ENCODE peak calls at places on chromosomes 13 and 19, in nine cellular contexts. One of them, this sample, is unnamed.

GRCh38 chr19:51352783-51353360 is 10.9 kb upstream of the VSIG10L start:
- ATAC-seq in DND-41: no peak
- ATAC-seq in activated T-cell treated with anti-CD3 and anti-CD28 coated beads, Interleukin-2, amount 50 U/mL, for 72 hours: no peak
- ATAC-seq in naive B cell: no peak
- ATAC-seq in PC-3: no peak
- ATAC-seq in stimulated activated effector memory CD8-positive, alpha-beta T cell treated with anti-CD3 and anti-CD28 coated beads, Interleukin-12 subunit alpha, Interleukin-12 subunit beta, amount 100 ng/mL, for 72 hours: no peak
- ATAC-seq in left colon: no peak
- ATAC-seq in stimulated activated naive CD8-positive, alpha-beta T cell treated with anti-CD3 and anti-CD28 coated beads, Interleukin-15, amount 100 ng/mL, for 72 hours: no peak
- ATAC-seq in omental fat pad: no peak
- ATAC-seq in this sample: no peak

GRCh38 chr19:1853295-1854031 is 5.2 kb upstream of the REXO1 start:
- ATAC-seq in DND-41: peak; percentile 52
- ATAC-seq in activated T-cell treated with anti-CD3 and anti-CD28 coated beads, Interleukin-2, amount 50 U/mL, for 72 hours: peak; percentile 37
- ATAC-seq in naive B cell: peak; percentile 9
- ATAC-seq in PC-3: peak; percentile 47
- ATAC-seq in stimulated activated effector memory CD8-positive, alpha-beta T cell treated with anti-CD3 and anti-CD28 coated beads, Interleukin-12 subunit alpha, Interleukin-12 subunit beta, amount 100 ng/mL, for 72 hours: peak; percentile 45
- ATAC-seq in left colon: peak; percentile 30
- ATAC-seq in stimulated activated naive CD8-positive, alpha-beta T cell treated with anti-CD3 and anti-CD28 coated beads, Interleukin-15, amount 100 ng/mL, for 72 hours: peak; percentile 40
- ATAC-seq in omental fat pad: peak; percentile 3
- ATAC-seq in this sample: peak; percentile 16

GRCh38 chr13:39363393-39363792 is 239.6 kb downstream of the LHFPL6 start:
- ATAC-seq in DND-41: no peak
- ATAC-seq in activated T-cell treated with anti-CD3 and anti-CD28 coated beads, Interleukin-2, amount 50 U/mL, for 72 hours: no peak
- ATAC-seq in naive B cell: no peak
- ATAC-seq in PC-3: no peak
- ATAC-seq in stimulated activated effector memory CD8-positive, alpha-beta T cell treated with anti-CD3 and anti-CD28 coated beads, Interleukin-12 subunit alpha, Interleukin-12 subunit beta, amount 100 ng/mL, for 72 hours: no peak
- ATAC-seq in left colon: no peak
- ATAC-seq in stimulated activated naive CD8-positive, alpha-beta T cell treated with anti-CD3 and anti-CD28 coated beads, Interleukin-15, amount 100 ng/mL, for 72 hours: no peak
- ATAC-seq in omental fat pad: no peak
- ATAC-seq in this sample: no peak

GRCh38 chr13:68056816-68057710 is 826.9 kb upstream of the PCDH9 start:
- ATAC-seq in DND-41: no peak
- ATAC-seq in activated T-cell treated with anti-CD3 and anti-CD28 coated beads, Interleukin-2, amount 50 U/mL, for 72 hours: no peak
- ATAC-seq in naive B cell: no peak
- ATAC-seq in PC-3: peak; percentile 99
- ATAC-seq in stimulated activated effector memory CD8-positive, alpha-beta T cell treated with anti-CD3 and anti-CD28 coated beads, Interleukin-12 subunit alpha, Interleukin-12 subunit beta, amount 100 ng/mL, for 72 hours: no peak
- ATAC-seq in left colon: peak; percentile 95
- ATAC-seq in stimulated activated naive CD8-positive, alpha-beta T cell treated with anti-CD3 and anti-CD28 coated beads, Interleukin-15, amount 100 ng/mL, for 72 hours: no peak
- ATAC-seq in omental fat pad: no peak
- ATAC-seq in this sample: no peak

GRCh38 chr13:22287343-22287922 is 616.6 kb downstream of the FGF9 start:
- ATAC-seq in DND-41: no peak
- ATAC-seq in activated T-cell treated with anti-CD3 and anti-CD28 coated beads, Interleukin-2, amount 50 U/mL, for 72 hours: no peak
- ATAC-seq in naive B cell: peak; percentile 83
- ATAC-seq in PC-3: no peak
- ATAC-seq in stimulated activated effector memory CD8-positive, alpha-beta T cell treated with anti-CD3 and anti-CD28 coated beads, Interleukin-12 subunit alpha, Interleukin-12 subunit beta, amount 100 ng/mL, for 72 hours: no peak
- ATAC-seq in left colon: no peak
- ATAC-seq in stimulated activated naive CD8-positive, alpha-beta T cell treated with anti-CD3 and anti-CD28 coated beads, Interleukin-15, amount 100 ng/mL, for 72 hours: no peak
- ATAC-seq in omental fat pad: no peak
- ATAC-seq in this sample: no peak

GRCh38 chr19:2308114-2308556 is at the start of gene LINGO3:
- ATAC-seq in DND-41: no peak
- ATAC-seq in activated T-cell treated with anti-CD3 and anti-CD28 coated beads, Interleukin-2, amount 50 U/mL, for 72 hours: no peak
- ATAC-seq in naive B cell: peak; percentile 55
- ATAC-seq in PC-3: no peak
- ATAC-seq in stimulated activated effector memory CD8-positive, alpha-beta T cell treated with anti-CD3 and anti-CD28 coated beads, Interleukin-12 subunit alpha, Interleukin-12 subunit beta, amount 100 ng/mL, for 72 hours: no peak
- ATAC-seq in left colon: peak; percentile 38
- ATAC-seq in stimulated activated naive CD8-positive, alpha-beta T cell treated with anti-CD3 and anti-CD28 coated beads, Interleukin-15, amount 100 ng/mL, for 72 hours: peak; percentile 21
- ATAC-seq in omental fat pad: no peak
- ATAC-seq in this sample: no peak

GRCh38 chr19:38036707-38037106 is 129.7 kb downstream of the SIPA1L3 start:
- ATAC-seq in DND-41: no peak
- ATAC-seq in activated T-cell treated with anti-CD3 and anti-CD28 coated beads, Interleukin-2, amount 50 U/mL, for 72 hours: no peak
- ATAC-seq in naive B cell: no peak
- ATAC-seq in PC-3: no peak
- ATAC-seq in stimulated activated effector memory CD8-positive, alpha-beta T cell treated with anti-CD3 and anti-CD28 coated beads, Interleukin-12 subunit alpha, Interleukin-12 subunit beta, amount 100 ng/mL, for 72 hours: no peak
- ATAC-seq in left colon: no peak
- ATAC-seq in stimulated activated naive CD8-positive, alpha-beta T cell treated with anti-CD3 and anti-CD28 coated beads, Interleukin-15, amount 100 ng/mL, for 72 hours: no peak
- ATAC-seq in omental fat pad: no peak
- ATAC-seq in this sample: no peak

GRCh38 chr13:77319536-77319935 is 7.4 kb downstream of the MYCBP2 start:
- ATAC-seq in DND-41: no peak
- ATAC-seq in activated T-cell treated with anti-CD3 and anti-CD28 coated beads, Interleukin-2, amount 50 U/mL, for 72 hours: no peak
- ATAC-seq in naive B cell: no peak
- ATAC-seq in PC-3: no peak
- ATAC-seq in stimulated activated effector memory CD8-positive, alpha-beta T cell treated with anti-CD3 and anti-CD28 coated beads, Interleukin-12 subunit alpha, Interleukin-12 subunit beta, amount 100 ng/mL, for 72 hours: no peak
- ATAC-seq in left colon: no peak
- ATAC-seq in stimulated activated naive CD8-positive, alpha-beta T cell treated with anti-CD3 and anti-CD28 coated beads, Interleukin-15, amount 100 ng/mL, for 72 hours: no peak
- ATAC-seq in omental fat pad: no peak
- ATAC-seq in this sample: no peak

GRCh38 chr19:38734426-38735256 is 9.6 kb downstream of the CAPN12 start:
- ATAC-seq in DND-41: no peak
- ATAC-seq in activated T-cell treated with anti-CD3 and anti-CD28 coated beads, Interleukin-2, amount 50 U/mL, for 72 hours: peak; percentile 10
- ATAC-seq in naive B cell: peak; percentile 31
- ATAC-seq in PC-3: peak; percentile 37
- ATAC-seq in stimulated activated effector memory CD8-positive, alpha-beta T cell treated with anti-CD3 and anti-CD28 coated beads, Interleukin-12 subunit alpha, Interleukin-12 subunit beta, amount 100 ng/mL, for 72 hours: peak; percentile 67
- ATAC-seq in left colon: peak; percentile 26
- ATAC-seq in stimulated activated naive CD8-positive, alpha-beta T cell treated with anti-CD3 and anti-CD28 coated beads, Interleukin-15, amount 100 ng/mL, for 72 hours: peak; percentile 29
- ATAC-seq in omental fat pad: no peak
- ATAC-seq in this sample: peak; percentile 35

GRCh38 chr13:94968040-94968756 is 255.9 kb upstream of the SOX21 start:
- ATAC-seq in DND-41: no peak
- ATAC-seq in activated T-cell treated with anti-CD3 and anti-CD28 coated beads, Interleukin-2, amount 50 U/mL, for 72 hours: peak; percentile 67
- ATAC-seq in naive B cell: no peak
- ATAC-seq in PC-3: peak; percentile 33
- ATAC-seq in stimulated activated effector memory CD8-positive, alpha-beta T cell treated with anti-CD3 and anti-CD28 coated beads, Interleukin-12 subunit alpha, Interleukin-12 subunit beta, amount 100 ng/mL, for 72 hours: peak; percentile 42
- ATAC-seq in left colon: no peak
- ATAC-seq in stimulated activated naive CD8-positive, alpha-beta T cell treated with anti-CD3 and anti-CD28 coated beads, Interleukin-15, amount 100 ng/mL, for 72 hours: peak; percentile 72
- ATAC-seq in omental fat pad: no peak
- ATAC-seq in this sample: peak; percentile 36

GRCh38 chr19:10079031-10079453 is 7.1 kb upstream of the SHFL start:
- ATAC-seq in DND-41: no peak
- ATAC-seq in activated T-cell treated with anti-CD3 and anti-CD28 coated beads, Interleukin-2, amount 50 U/mL, for 72 hours: no peak
- ATAC-seq in naive B cell: no peak
- ATAC-seq in PC-3: no peak
- ATAC-seq in stimulated activated effector memory CD8-positive, alpha-beta T cell treated with anti-CD3 and anti-CD28 coated beads, Interleukin-12 subunit alpha, Interleukin-12 subunit beta, amount 100 ng/mL, for 72 hours: no peak
- ATAC-seq in left colon: peak; percentile 46
- ATAC-seq in stimulated activated naive CD8-positive, alpha-beta T cell treated with anti-CD3 and anti-CD28 coated beads, Interleukin-15, amount 100 ng/mL, for 72 hours: no peak
- ATAC-seq in omental fat pad: no peak
- ATAC-seq in this sample: no peak

GRCh38 chr13:27482996-27483395 is 32.6 kb upstream of the MTIF3 start:
- ATAC-seq in DND-41: peak; percentile 62
- ATAC-seq in activated T-cell treated with anti-CD3 and anti-CD28 coated beads, Interleukin-2, amount 50 U/mL, for 72 hours: no peak
- ATAC-seq in naive B cell: peak; percentile 100
- ATAC-seq in PC-3: no peak
- ATAC-seq in stimulated activated effector memory CD8-positive, alpha-beta T cell treated with anti-CD3 and anti-CD28 coated beads, Interleukin-12 subunit alpha, Interleukin-12 subunit beta, amount 100 ng/mL, for 72 hours: peak; percentile 51
- ATAC-seq in left colon: peak; percentile 97
- ATAC-seq in stimulated activated naive CD8-positive, alpha-beta T cell treated with anti-CD3 and anti-CD28 coated beads, Interleukin-15, amount 100 ng/mL, for 72 hours: no peak
- ATAC-seq in omental fat pad: no peak
- ATAC-seq in this sample: peak; percentile 99

GRCh38 chr13:32347651-32348050 is 32.3 kb downstream of the BRCA2 start:
- ATAC-seq in DND-41: no peak
- ATAC-seq in activated T-cell treated with anti-CD3 and anti-CD28 coated beads, Interleukin-2, amount 50 U/mL, for 72 hours: no peak
- ATAC-seq in naive B cell: no peak
- ATAC-seq in PC-3: no peak
- ATAC-seq in stimulated activated effector memory CD8-positive, alpha-beta T cell treated with anti-CD3 and anti-CD28 coated beads, Interleukin-12 subunit alpha, Interleukin-12 subunit beta, amount 100 ng/mL, for 72 hours: no peak
- ATAC-seq in left colon: no peak
- ATAC-seq in stimulated activated naive CD8-positive, alpha-beta T cell treated with anti-CD3 and anti-CD28 coated beads, Interleukin-15, amount 100 ng/mL, for 72 hours: no peak
- ATAC-seq in omental fat pad: no peak
- ATAC-seq in this sample: no peak

GRCh38 chr19:35555301-35556005 is 8.0 kb downstream of the ATP4A start:
- ATAC-seq in DND-41: no peak
- ATAC-seq in activated T-cell treated with anti-CD3 and anti-CD28 coated beads, Interleukin-2, amount 50 U/mL, for 72 hours: no peak
- ATAC-seq in naive B cell: no peak
- ATAC-seq in PC-3: peak; percentile 53
- ATAC-seq in stimulated activated effector memory CD8-positive, alpha-beta T cell treated with anti-CD3 and anti-CD28 coated beads, Interleukin-12 subunit alpha, Interleukin-12 subunit beta, amount 100 ng/mL, for 72 hours: no peak
- ATAC-seq in left colon: no peak
- ATAC-seq in stimulated activated naive CD8-positive, alpha-beta T cell treated with anti-CD3 and anti-CD28 coated beads, Interleukin-15, amount 100 ng/mL, for 72 hours: no peak
- ATAC-seq in omental fat pad: no peak
- ATAC-seq in this sample: no peak

GRCh38 chr13:88701551-88701950 is 1030.4 kb downstream of the SLITRK5 start:
- ATAC-seq in DND-41: no peak
- ATAC-seq in activated T-cell treated with anti-CD3 and anti-CD28 coated beads, Interleukin-2, amount 50 U/mL, for 72 hours: no peak
- ATAC-seq in naive B cell: no peak
- ATAC-seq in PC-3: no peak
- ATAC-seq in stimulated activated effector memory CD8-positive, alpha-beta T cell treated with anti-CD3 and anti-CD28 coated beads, Interleukin-12 subunit alpha, Interleukin-12 subunit beta, amount 100 ng/mL, for 72 hours: no peak
- ATAC-seq in left colon: no peak
- ATAC-seq in stimulated activated naive CD8-positive, alpha-beta T cell treated with anti-CD3 and anti-CD28 coated beads, Interleukin-15, amount 100 ng/mL, for 72 hours: no peak
- ATAC-seq in omental fat pad: no peak
- ATAC-seq in this sample: no peak

GRCh38 chr13:30711375-30711774 is 24.0 kb upstream of the ALOX5AP start:
- ATAC-seq in DND-41: no peak
- ATAC-seq in activated T-cell treated with anti-CD3 and anti-CD28 coated beads, Interleukin-2, amount 50 U/mL, for 72 hours: peak; percentile 86
- ATAC-seq in naive B cell: no peak
- ATAC-seq in PC-3: no peak
- ATAC-seq in stimulated activated effector memory CD8-positive, alpha-beta T cell treated with anti-CD3 and anti-CD28 coated beads, Interleukin-12 subunit alpha, Interleukin-12 subunit beta, amount 100 ng/mL, for 72 hours: peak; percentile 93
- ATAC-seq in left colon: no peak
- ATAC-seq in stimulated activated naive CD8-positive, alpha-beta T cell treated with anti-CD3 and anti-CD28 coated beads, Interleukin-15, amount 100 ng/mL, for 72 hours: peak; percentile 26
- ATAC-seq in omental fat pad: no peak
- ATAC-seq in this sample: no peak

GRCh38 chr13:94329754-94330551 is 149.5 kb downstream of the DCT start:
- ATAC-seq in DND-41: no peak
- ATAC-seq in activated T-cell treated with anti-CD3 and anti-CD28 coated beads, Interleukin-2, amount 50 U/mL, for 72 hours: peak; percentile 90
- ATAC-seq in naive B cell: no peak
- ATAC-seq in PC-3: peak; percentile 79
- ATAC-seq in stimulated activated effector memory CD8-positive, alpha-beta T cell treated with anti-CD3 and anti-CD28 coated beads, Interleukin-12 subunit alpha, Interleukin-12 subunit beta, amount 100 ng/mL, for 72 hours: peak; percentile 76
- ATAC-seq in left colon: no peak
- ATAC-seq in stimulated activated naive CD8-positive, alpha-beta T cell treated with anti-CD3 and anti-CD28 coated beads, Interleukin-15, amount 100 ng/mL, for 72 hours: peak; percentile 67
- ATAC-seq in omental fat pad: peak; percentile 92
- ATAC-seq in this sample: no peak

GRCh38 chr13:100356889-100357288 is 231.7 kb downstream of the GGACT start:
- ATAC-seq in DND-41: no peak
- ATAC-seq in activated T-cell treated with anti-CD3 and anti-CD28 coated beads, Interleukin-2, amount 50 U/mL, for 72 hours: no peak
- ATAC-seq in naive B cell: no peak
- ATAC-seq in PC-3: no peak
- ATAC-seq in stimulated activated effector memory CD8-positive, alpha-beta T cell treated with anti-CD3 and anti-CD28 coated beads, Interleukin-12 subunit alpha, Interleukin-12 subunit beta, amount 100 ng/mL, for 72 hours: no peak
- ATAC-seq in left colon: no peak
- ATAC-seq in stimulated activated naive CD8-positive, alpha-beta T cell treated with anti-CD3 and anti-CD28 coated beads, Interleukin-15, amount 100 ng/mL, for 72 hours: no peak
- ATAC-seq in omental fat pad: no peak
- ATAC-seq in this sample: no peak

GRCh38 chr19:41883463-41883820 is 458 bp downstream of the ARHGEF1 start:
- ATAC-seq in DND-41: no peak
- ATAC-seq in activated T-cell treated with anti-CD3 and anti-CD28 coated beads, Interleukin-2, amount 50 U/mL, for 72 hours: no peak
- ATAC-seq in naive B cell: no peak
- ATAC-seq in PC-3: no peak
- ATAC-seq in stimulated activated effector memory CD8-positive, alpha-beta T cell treated with anti-CD3 and anti-CD28 coated beads, Interleukin-12 subunit alpha, Interleukin-12 subunit beta, amount 100 ng/mL, for 72 hours: no peak
- ATAC-seq in left colon: peak; percentile 1
- ATAC-seq in stimulated activated naive CD8-positive, alpha-beta T cell treated with anti-CD3 and anti-CD28 coated beads, Interleukin-15, amount 100 ng/mL, for 72 hours: no peak
- ATAC-seq in omental fat pad: no peak
- ATAC-seq in this sample: no peak

GRCh38 chr13:40485611-40486517 is 180.6 kb downstream of the FOXO1 start:
- ATAC-seq in DND-41: no peak
- ATAC-seq in activated T-cell treated with anti-CD3 and anti-CD28 coated beads, Interleukin-2, amount 50 U/mL, for 72 hours: peak; percentile 96
- ATAC-seq in naive B cell: peak; percentile 47
- ATAC-seq in PC-3: no peak
- ATAC-seq in stimulated activated effector memory CD8-positive, alpha-beta T cell treated with anti-CD3 and anti-CD28 coated beads, Interleukin-12 subunit alpha, Interleukin-12 subunit beta, amount 100 ng/mL, for 72 hours: peak; percentile 96
- ATAC-seq in left colon: peak; percentile 33
- ATAC-seq in stimulated activated naive CD8-positive, alpha-beta T cell treated with anti-CD3 and anti-CD28 coated beads, Interleukin-15, amount 100 ng/mL, for 72 hours: peak; percentile 96
- ATAC-seq in omental fat pad: no peak
- ATAC-seq in this sample: peak; percentile 89

GRCh38 chr19:42198676-42199439 is 18.6 kb downstream of the DEDD2 start:
- ATAC-seq in DND-41: peak; percentile 86
- ATAC-seq in activated T-cell treated with anti-CD3 and anti-CD28 coated beads, Interleukin-2, amount 50 U/mL, for 72 hours: peak; percentile 70
- ATAC-seq in naive B cell: peak; percentile 44
- ATAC-seq in PC-3: no peak
- ATAC-seq in stimulated activated effector memory CD8-positive, alpha-beta T cell treated with anti-CD3 and anti-CD28 coated beads, Interleukin-12 subunit alpha, Interleukin-12 subunit beta, amount 100 ng/mL, for 72 hours: peak; percentile 70
- ATAC-seq in left colon: peak; percentile 22
- ATAC-seq in stimulated activated naive CD8-positive, alpha-beta T cell treated with anti-CD3 and anti-CD28 coated beads, Interleukin-15, amount 100 ng/mL, for 72 hours: peak; percentile 75
- ATAC-seq in omental fat pad: no peak
- ATAC-seq in this sample: peak; percentile 76

GRCh38 chr19:11281336-11282049 is 14.5 kb upstream of the TSPAN16 start:
- ATAC-seq in DND-41: no peak
- ATAC-seq in activated T-cell treated with anti-CD3 and anti-CD28 coated beads, Interleukin-2, amount 50 U/mL, for 72 hours: no peak
- ATAC-seq in naive B cell: no peak
- ATAC-seq in PC-3: no peak
- ATAC-seq in stimulated activated effector memory CD8-positive, alpha-beta T cell treated with anti-CD3 and anti-CD28 coated beads, Interleukin-12 subunit alpha, Interleukin-12 subunit beta, amount 100 ng/mL, for 72 hours: no peak
- ATAC-seq in left colon: no peak
- ATAC-seq in stimulated activated naive CD8-positive, alpha-beta T cell treated with anti-CD3 and anti-CD28 coated beads, Interleukin-15, amount 100 ng/mL, for 72 hours: no peak
- ATAC-seq in omental fat pad: no peak
- ATAC-seq in this sample: no peak

GRCh38 chr19:32373614-32374295 is 28.3 kb downstream of the ZNF507 start:
- ATAC-seq in DND-41: no peak
- ATAC-seq in activated T-cell treated with anti-CD3 and anti-CD28 coated beads, Interleukin-2, amount 50 U/mL, for 72 hours: no peak
- ATAC-seq in naive B cell: no peak
- ATAC-seq in PC-3: peak; percentile 98
- ATAC-seq in stimulated activated effector memory CD8-positive, alpha-beta T cell treated with anti-CD3 and anti-CD28 coated beads, Interleukin-12 subunit alpha, Interleukin-12 subunit beta, amount 100 ng/mL, for 72 hours: no peak
- ATAC-seq in left colon: peak; percentile 99
- ATAC-seq in stimulated activated naive CD8-positive, alpha-beta T cell treated with anti-CD3 and anti-CD28 coated beads, Interleukin-15, amount 100 ng/mL, for 72 hours: no peak
- ATAC-seq in omental fat pad: peak; percentile 99
- ATAC-seq in this sample: no peak

GRCh38 chr19:8238251-8238650 is 29.1 kb downstream of the CERS4 start:
- ATAC-seq in DND-41: no peak
- ATAC-seq in activated T-cell treated with anti-CD3 and anti-CD28 coated beads, Interleukin-2, amount 50 U/mL, for 72 hours: no peak
- ATAC-seq in naive B cell: no peak
- ATAC-seq in PC-3: no peak
- ATAC-seq in stimulated activated effector memory CD8-positive, alpha-beta T cell treated with anti-CD3 and anti-CD28 coated beads, Interleukin-12 subunit alpha, Interleukin-12 subunit beta, amount 100 ng/mL, for 72 hours: no peak
- ATAC-seq in left colon: no peak
- ATAC-seq in stimulated activated naive CD8-positive, alpha-beta T cell treated with anti-CD3 and anti-CD28 coated beads, Interleukin-15, amount 100 ng/mL, for 72 hours: no peak
- ATAC-seq in omental fat pad: no peak
- ATAC-seq in this sample: no peak

GRCh38 chr13:98280176-98280510 is 103.1 kb upstream of the RNF113B start:
- ATAC-seq in DND-41: no peak
- ATAC-seq in activated T-cell treated with anti-CD3 and anti-CD28 coated beads, Interleukin-2, amount 50 U/mL, for 72 hours: no peak
- ATAC-seq in naive B cell: no peak
- ATAC-seq in PC-3: no peak
- ATAC-seq in stimulated activated effector memory CD8-positive, alpha-beta T cell treated with anti-CD3 and anti-CD28 coated beads, Interleukin-12 subunit alpha, Interleukin-12 subunit beta, amount 100 ng/mL, for 72 hours: peak; percentile 11
- ATAC-seq in left colon: no peak
- ATAC-seq in stimulated activated naive CD8-positive, alpha-beta T cell treated with anti-CD3 and anti-CD28 coated beads, Interleukin-15, amount 100 ng/mL, for 72 hours: no peak
- ATAC-seq in omental fat pad: no peak
- ATAC-seq in this sample: no peak

GRCh38 chr13:37094840-37095239 is 10.6 kb downstream of the CSNK1A1L start:
- ATAC-seq in DND-41: no peak
- ATAC-seq in activated T-cell treated with anti-CD3 and anti-CD28 coated beads, Interleukin-2, amount 50 U/mL, for 72 hours: no peak
- ATAC-seq in naive B cell: no peak
- ATAC-seq in PC-3: no peak
- ATAC-seq in stimulated activated effector memory CD8-positive, alpha-beta T cell treated with anti-CD3 and anti-CD28 coated beads, Interleukin-12 subunit alpha, Interleukin-12 subunit beta, amount 100 ng/mL, for 72 hours: no peak
- ATAC-seq in left colon: no peak
- ATAC-seq in stimulated activated naive CD8-positive, alpha-beta T cell treated with anti-CD3 and anti-CD28 coated beads, Interleukin-15, amount 100 ng/mL, for 72 hours: no peak
- ATAC-seq in omental fat pad: no peak
- ATAC-seq in this sample: no peak